ENCODE peak calls at places on chromosome 5, in six cellular contexts. E, M, L, D, W and C are unnamed samples. For H3K4me1, the result is how much of the 10 kb centered on the place peaks cover.

GRCh38 chr5:124133406-124133805 is 613.0 kb downstream of the ZNF608 start:
- DNase-seq in E (no peak), D (no peak), M (no peak), L (no peak), W (no peak), C (no peak)

GRCh38 chr5:34930527-34930844 is 1.1 kb downstream of the DNAJC21 start:
- DNase-seq in E (no peak), L (no peak), W (no peak), D (peak), M (no peak), C (no peak)

GRCh38 chr5:134568761-134569725 is 43.6 kb downstream of the JADE2 start:
- DNase-seq in W (peak), L (no peak), M (no peak), D (peak), E (peak), C (peak)

GRCh38 chr5:16234598-16234997 is 55.0 kb upstream of the MARCHF11 start:
- DNase-seq in W (no peak), D (no peak), L (no peak), M (no peak), E (no peak), C (no peak)

GRCh38 chr5:9362600-9362999 is 183.3 kb downstream of the SEMA5A start:
- DNase-seq in M (no peak), E (no peak), W (no peak), L (no peak), D (no peak), C (no peak)

GRCh38 chr5:157971466-157972324 is 112.8 kb upstream of the CLINT1 start:
- DNase-seq in M (peak), E (peak), D (no peak), L (peak), W (no peak), C (no peak)

GRCh38 chr5:142981475-142981874 is 211.3 kb downstream of the ARHGAP26 start:
- DNase-seq in M (no peak), W (no peak), L (no peak), D (no peak), E (no peak), C (peak)

GRCh38 chr5:125870271-125870670 is 552.9 kb upstream of the GRAMD2B start:
- DNase-seq in M (no peak), D (peak), L (no peak), W (no peak), E (no peak), C (no peak)

GRCh38 chr5:61926911-61927310 is 379.1 kb upstream of the KIF2A start:
- DNase-seq in E (no peak), D (no peak), M (no peak), W (no peak), L (no peak), C (no peak)

GRCh38 chr5:54212331-54212730 is 98.0 kb downstream of the ARL15 start:
- DNase-seq in M (no peak), E (no peak), W (no peak), D (no peak), L (no peak), C (no peak)

GRCh38 chr5:126801992-126802294 is 25.0 kb downstream of the LMNB1 start:
- DNase-seq in W (no peak), D (peak), E (no peak), M (no peak), L (no peak), C (peak)

GRCh38 chr5:170121321-170121720 is 15.6 kb downstream of the FOXI1 start:
- DNase-seq in M (no peak), L (no peak), E (no peak), D (peak), W (no peak), C (no peak)

GRCh38 chr5:122077451-122078115 is 476 bp downstream of the LOX start:
- DNase-seq in W (peak), E (no peak), D (no peak), M (peak), L (no peak), C (peak)

GRCh38 chr5:142619815-142620214 is 66.1 kb downstream of the FGF1 start:
- DNase-seq in W (no peak), D (no peak), L (no peak), M (no peak), E (no peak), C (no peak)

GRCh38 chr5:1156033-1156753 is 44.3 kb upstream of the SLC12A7 start:
- DNase-seq in L (no peak), M (no peak), D (no peak), W (no peak), E (no peak), C (no peak)

GRCh38 chr5:142852799-142853198 is 82.6 kb downstream of the ARHGAP26 start:
- DNase-seq in E (no peak), W (no peak), M (no peak), L (no peak), D (no peak), C (peak)

GRCh38 chr5:997711-998110 is 10.9 kb upstream of the NKD2 start:
- DNase-seq in E (no peak), D (no peak), W (no peak), M (no peak), L (no peak), C (no peak)

GRCh38 chr5:53480474-53481353 is at the start of gene FST:
- DNase-seq in L (no peak), M (peak), D (peak), E (peak), W (peak), C (no peak)

GRCh38 chr5:168315991-168316578 is 24.6 kb downstream of the WWC1 start:
- DNase-seq in D (no peak), E (no peak), M (no peak), W (peak), L (no peak), C (peak)

GRCh38 chr5:41068169-41068568 is 3.0 kb downstream of the MROH2B start:
- DNase-seq in D (no peak), M (no peak), E (no peak), W (no peak), L (no peak), C (peak)

GRCh38 chr5:133952729-133953567 is 15.5 kb downstream of the C5orf15 start:
- DNase-seq in D (peak), E (peak), M (no peak), W (no peak), L (no peak), C (peak)

GRCh38 chr5:149860801-149861322 is 83.7 kb downstream of the PDE6A start:
- DNase-seq in L (no peak), E (no peak), D (no peak), W (no peak), M (no peak), C (no peak)

GRCh38 chr5:160438316-160439204 is 16.9 kb downstream of the PTTG1 start:
- DNase-seq in D (peak), L (no peak), W (peak), M (peak), E (no peak), C (peak)

GRCh38 chr5:54518146-54519082 is 855 bp downstream of the SNX18 start:
- DNase-seq in D (peak), E (peak), W (peak), L (no peak), M (no peak), C (peak)

GRCh38 chr5:3957658-3958057 is 362.0 kb downstream of the IRX1 start:
- DNase-seq in L (no peak), E (no peak), W (no peak), M (no peak), D (no peak), C (no peak)

GRCh38 chr5:78287833-78288232 is 6.7 kb downstream of the AP3B1 start:
- DNase-seq in W (no peak), M (no peak), L (no peak), E (no peak), D (peak), C (no peak)

GRCh38 chr5:112569596-112569995 is 150.5 kb upstream of the EPB41L4A start:
- DNase-seq in L (no peak), D (no peak), W (no peak), M (no peak), E (no peak), C (no peak)

GRCh38 chr5:67799732-67800234 is 415.8 kb upstream of the PIK3R1 start:
- DNase-seq in M (no peak), L (no peak), D (no peak), W (no peak), E (no peak), C (no peak)

GRCh38 chr5:168897387-168898122 is 318.4 kb upstream of the PANK3 start:
- DNase-seq in D (no peak), L (no peak), M (no peak), W (no peak), E (no peak), C (no peak)

GRCh38 chr5:181245427-181246275 is 1.9 kb upstream of the RACK1 start:
- DNase-seq in L (no peak), M (no peak), D (no peak), E (no peak), W (no peak), C (no peak)

GRCh38 chr5:1008451-1009358 is at the start of gene NKD2:
- DNase-seq in L (no peak), M (peak), D (no peak), W (peak), E (peak), C (no peak)

GRCh38 chr5:62948294-62948693 is 369.7 kb downstream of the LRRC70 start:
- DNase-seq in L (no peak), W (no peak), D (no peak), E (no peak), M (no peak), C (no peak)

GRCh38 chr5:169095976-169096375 is 205.0 kb downstream of the SLIT3 start:
- DNase-seq in D (no peak), E (no peak), M (no peak), L (no peak), W (no peak), C (no peak)

GRCh38 chr5:141863569-141864178 is 14.5 kb downstream of the PCDH1 start:
- DNase-seq in D (no peak), M (no peak), E (no peak), W (no peak), L (no peak), C (no peak)

GRCh38 chr5:1103505-1104326 is 8.1 kb downstream of the SLC12A7 start:
- DNase-seq in W (peak), D (no peak), M (no peak), E (peak), L (no peak), C (peak)

GRCh38 chr5:44538831-44539539 is 149.8 kb upstream of the FGF10 start:
- DNase-seq in E (no peak), D (no peak), L (no peak), W (no peak), M (no peak), C (no peak)

GRCh38 chr5:96336351-96336985 is 96.6 kb downstream of the PCSK1 start:
- DNase-seq in L (peak), E (no peak), M (peak), W (peak), D (peak), C (peak)

GRCh38 chr5:96335873-96336272 is 97.2 kb downstream of the PCSK1 start:
- DNase-seq in L (no peak), D (peak), W (no peak), E (no peak), M (no peak), C (no peak)

GRCh38 chr5:96338089-96338488 is 95.0 kb downstream of the PCSK1 start:
- DNase-seq in W (no peak), L (no peak), M (no peak), E (no peak), D (no peak), C (no peak)

GRCh38 chr5:96338624-96339023 is 94.4 kb downstream of the PCSK1 start:
- DNase-seq in W (peak), M (no peak), E (no peak), D (no peak), L (no peak), C (peak)

GRCh38 chr5:96337048-96337781 is 95.8 kb downstream of the PCSK1 start:
- DNase-seq in D (no peak), L (no peak), W (no peak), E (no peak), M (no peak), C (no peak)
- H3K4me1 ChIP-seq in D (under half), L (under half), W (under half), E (under half), M (under half), C (under half)

GRCh38 chr5:159059722-159060121 is 40.0 kb downstream of the EBF1 start:
- DNase-seq in E (no peak), M (no peak), L (no peak), D (no peak), W (no peak), C (no peak)
- H3K4me1 ChIP-seq in E (half or more), M (under half), L (under half), D (under half), W (under half), C (under half)

GRCh38 chr5:88815048-88815789 is 67.8 kb downstream of the MEF2C start:
- DNase-seq in L (no peak), D (no peak), W (no peak), E (no peak), M (no peak), C (no peak)

GRCh38 chr5:88813244-88813643 is 69.7 kb downstream of the MEF2C start:
- DNase-seq in E (no peak), M (no peak), D (no peak), W (no peak), L (no peak), C (no peak)

GRCh38 chr5:88819332-88819999 is 63.5 kb downstream of the MEF2C start:
- DNase-seq in M (no peak), L (no peak), E (no peak), W (no peak), D (no peak), C (no peak)

GRCh38 chr5:88818296-88818695 is 64.7 kb downstream of the MEF2C start:
- DNase-seq in D (no peak), W (no peak), L (no peak), M (no peak), E (no peak), C (no peak)

DNA sequence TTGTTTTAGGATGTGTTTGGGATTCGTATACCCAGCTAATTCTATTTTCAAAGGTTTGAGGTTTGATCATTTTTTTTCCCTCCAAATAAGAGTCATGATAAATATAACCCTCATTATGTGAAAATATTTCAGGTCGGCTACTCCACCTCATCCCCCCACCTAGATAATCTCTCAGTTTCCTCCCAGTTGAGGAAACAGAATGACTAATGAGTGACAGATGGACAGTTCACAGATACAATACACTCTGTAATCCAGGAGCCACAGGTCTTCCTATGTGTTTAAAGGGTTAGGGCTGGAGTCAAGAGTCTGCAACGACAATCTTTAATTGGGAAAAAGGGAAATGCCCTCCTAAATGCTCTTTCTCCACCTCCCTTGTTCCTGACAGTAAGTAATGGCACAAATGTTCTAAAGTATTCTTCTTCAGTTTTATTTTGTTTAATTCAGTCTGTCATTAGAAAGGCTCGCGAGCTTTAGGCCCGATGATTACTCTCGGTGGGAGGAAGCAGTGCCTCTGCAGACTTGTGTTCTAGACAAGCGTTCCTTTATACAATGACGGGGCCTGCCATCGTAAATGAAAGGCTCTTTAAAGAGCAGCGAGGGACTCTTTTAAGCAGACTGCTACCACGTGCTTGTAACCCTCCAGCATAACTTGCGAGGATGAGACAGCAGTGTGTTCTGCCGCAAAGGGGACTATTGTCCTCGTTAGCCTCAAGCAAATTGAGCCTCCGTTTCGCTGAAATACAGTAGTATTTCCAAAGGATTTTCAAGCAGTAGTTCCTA is 69.0 kb downstream of the MEF2C start:
- DNase-seq in M (no peak), D (no peak), E (no peak), L (no peak), W (no peak), C (no peak)
- H3K4me1 ChIP-seq in M (under half), D (under half), E (half or more), L (under half), W (under half), C (under half)

GRCh38 chr5:177140312-177140711 is 6.7 kb downstream of the NSD1 start:
- DNase-seq in M (no peak), L (no peak), W (no peak), E (no peak), D (no peak), C (no peak)
- H3K4me1 ChIP-seq in M (under half), L (under half), W (under half), E (half or more), D (under half), C (under half)

GRCh38 chr5:33206962-33207506 is 233.7 kb upstream of the TARS1 start:
- DNase-seq in E (no peak), D (no peak), L (no peak), W (no peak), M (no peak), C (no peak)

GRCh38 chr5:33209252-33209651 is 231.5 kb upstream of the TARS1 start:
- DNase-seq in L (no peak), D (no peak), E (no peak), M (no peak), W (no peak), C (no peak)

GRCh38 chr5:33210983-33211382 is 229.8 kb upstream of the TARS1 start:
- DNase-seq in D (no peak), W (no peak), L (no peak), M (no peak), E (no peak), C (no peak)

GRCh38 chr5:33205727-33206410 is 234.9 kb upstream of the TARS1 start:
- DNase-seq in D (no peak), M (no peak), L (no peak), E (no peak), W (no peak), C (no peak)

DNA sequence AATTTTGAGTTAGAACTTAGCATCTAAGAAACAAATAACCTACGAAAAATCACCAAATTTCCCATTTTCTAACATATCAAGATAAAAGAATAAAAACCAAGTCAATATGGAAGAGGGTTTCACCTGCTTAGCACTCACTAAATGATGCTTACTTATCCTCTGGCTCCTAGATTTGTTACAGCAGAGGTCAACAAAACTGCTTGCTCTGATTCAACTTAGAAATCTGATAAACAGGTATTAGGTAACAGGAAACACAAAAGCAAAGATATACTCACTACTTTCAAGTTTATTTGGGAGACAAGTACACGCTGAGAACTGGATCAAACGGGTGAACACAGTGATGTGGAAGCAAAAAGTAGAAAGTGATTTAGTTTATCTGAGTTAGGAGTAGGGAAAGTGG is 235.7 kb upstream of the TARS1 start:
- DNase-seq in W (no peak), L (no peak), M (no peak), D (no peak), E (no peak), C (no peak)
- H3K4me1 ChIP-seq in W (under half), L (under half), M (under half), D (under half), E (under half), C (under half)